ENCODE peak calls at places on chromosomes 11 and 22, in four cellular contexts. V is mucosa of descending colon, L is IMR-90, U is cardiac fibroblast. E is an unnamed sample.

GRCh38 chr11:69014084-69014935 is 1.3 kb upstream of the MRGPRF start:
- DNase-seq in V (peak), L (peak), U (no peak), E (no peak)

GRCh38 chr11:131099013-131099412 is 182.7 kb upstream of the SNX19 start:
- DNase-seq in V (no peak), L (peak), U (no peak), E (peak)

GRCh38 chr11:36540998-36541397 is 26.8 kb upstream of the RAG1 start:
- DNase-seq in V (peak), L (peak), U (peak), E (peak)

GRCh38 chr11:94201004-94201465 is 72.4 kb downstream of the PANX1 start:
- DNase-seq in V (no peak), L (peak), U (no peak), E (no peak)

GRCh38 chr11:12642040-12642439 is 32.2 kb upstream of the TEAD1 start:
- DNase-seq in V (no peak), L (peak), U (peak), E (no peak)

GRCh38 chr11:85809881-85810280 is 1.1 kb downstream of the SYTL2 start:
- DNase-seq in V (peak), L (no peak), U (no peak), E (no peak)

GRCh38 chr11:123616505-123617198 is 37.8 kb downstream of the SCN3B start:
- DNase-seq in V (no peak), L (peak), U (peak), E (peak)

GRCh38 chr11:89489930-89490329 is 1.2 kb downstream of the NOX4 start:
- DNase-seq in V (no peak), L (peak), U (no peak), E (peak)

GRCh38 chr11:75204685-75205667 is 35.6 kb upstream of the TPBGL start:
- DNase-seq in V (peak), L (peak), U (peak), E (peak)

GRCh38 chr22:39677967-39678366 is 107.4 kb downstream of the CACNA1I start:
- DNase-seq in V (no peak), L (no peak), U (no peak), E (no peak)

GRCh38 chr22:32515074-32515473 is 40.5 kb downstream of the FBXO7 start:
- DNase-seq in V (no peak), L (no peak), U (no peak), E (no peak)

GRCh38 chr11:29634248-29634647 is 382.6 kb downstream of the KCNA4 start:
- DNase-seq in V (no peak), L (no peak), U (peak), E (no peak)

GRCh38 chr22:24006207-24006913 is 1.1 kb upstream of the GSTT4 start:
- DNase-seq in V (no peak), L (no peak), U (no peak), E (no peak)

GRCh38 chr11:7170431-7170830 is 81.3 kb upstream of the SYT9 start:
- DNase-seq in V (no peak), L (no peak), U (no peak), E (no peak)

GRCh38 chr22:32177221-32177765 is 18.2 kb upstream of the C22orf42 start:
- DNase-seq in V (no peak), L (no peak), U (no peak), E (peak)

GRCh38 chr22:44030051-44030701 is 6.1 kb downstream of the PARVB start:
- DNase-seq in V (no peak), L (no peak), U (no peak), E (no peak)

GRCh38 chr11:69971741-69972140 is 106.4 kb upstream of the ANO1 start:
- DNase-seq in V (no peak), L (no peak), U (no peak), E (no peak)

GRCh38 chr11:1559103-1559951 is 12.7 kb downstream of the DUSP8 start:
- DNase-seq in V (peak), L (peak), U (peak), E (peak)

GRCh38 chr11:4061700-4062099 is 32.9 kb upstream of the RRM1 start:
- DNase-seq in V (no peak), L (no peak), U (no peak), E (no peak)

GRCh38 chr11:112044961-112045360 is 19.8 kb downstream of the DLAT start:
- DNase-seq in V (no peak), L (no peak), U (no peak), E (no peak)

GRCh38 chr22:19942886-19943664 is 1.5 kb upstream of the TXNRD2 start:
- DNase-seq in V (no peak), L (peak), U (peak), E (peak)

GRCh38 chr22:31290494-31291402 is 1.5 kb downstream of the PIK3IP1 start:
- DNase-seq in V (peak), L (peak), U (peak), E (peak)

GRCh38 chr11:134124660-134125451 is 56.0 kb downstream of the JAM3 start:
- DNase-seq in V (peak), L (peak), U (peak), E (no peak)

GRCh38 chr11:61639816-61640443 is 40.3 kb upstream of the DAGLA start:
- DNase-seq in V (no peak), L (peak), U (peak), E (peak)

GRCh38 chr11:65448418-65449196 is 26.0 kb downstream of the NEAT1 start:
- DNase-seq in V (no peak), L (peak), U (peak), E (peak)

GRCh38 chr22:19467912-19468311 is 11.1 kb downstream of the UFD1 start:
- DNase-seq in V (no peak), L (no peak), U (no peak), E (no peak)

GRCh38 chr11:803467-803742 is 1.6 kb downstream of the PIDD1 start:
- DNase-seq in V (no peak), L (no peak), U (no peak), E (no peak)

GRCh38 chr11:109939176-109939810 is 153.9 kb upstream of the ZC3H12C start:
- DNase-seq in V (peak), L (peak), U (peak), E (peak)

GRCh38 chr11:94740975-94741707 is 27.0 kb upstream of the AMOTL1 start:
- DNase-seq in V (peak), L (peak), U (peak), E (peak)

GRCh38 chr11:119048644-119049043 is 8.4 kb downstream of the HYOU1 start:
- DNase-seq in V (no peak), L (no peak), U (no peak), E (no peak)

GRCh38 chr11:93921695-93922468 is 71.5 kb upstream of the VSTM5 start:
- DNase-seq in V (peak), L (peak), U (peak), E (peak)

GRCh38 chr11:14358729-14359439 is at the start of gene RRAS2:
- DNase-seq in V (peak), L (peak), U (peak), E (peak)

GRCh38 chr22:48555606-48556005 is 1272.1 kb downstream of the BRD1 start:
- DNase-seq in V (no peak), L (no peak), U (no peak), E (no peak)

GRCh38 chr22:45903355-45904149 is 73.4 kb downstream of the WNT7B start:
- DNase-seq in V (peak), L (peak), U (peak), E (peak)

DNA sequence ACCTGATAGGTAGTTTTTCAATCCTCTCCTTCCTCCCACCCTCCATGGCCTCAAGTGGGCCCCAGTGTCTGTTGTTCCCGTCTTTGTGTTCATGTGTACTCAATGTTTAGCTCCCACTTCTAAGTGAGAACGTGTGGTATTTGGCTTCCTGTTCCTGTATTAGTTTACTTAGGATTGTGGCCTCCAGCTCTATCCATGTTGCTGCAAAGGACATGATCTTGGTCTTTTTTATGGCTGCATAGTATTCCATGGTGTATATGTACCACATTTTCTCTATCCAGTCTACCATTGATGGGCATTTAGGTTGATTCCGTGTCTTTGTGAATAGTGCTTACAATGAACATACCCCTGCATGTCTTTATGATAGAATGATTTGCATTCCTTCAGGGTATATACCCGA is 54.1 kb upstream of the CFAP300 start:
- DNase-seq in V (no peak), L (no peak), U (no peak), E (no peak)
- H3K4me3 ChIP-seq in V (no peak), L (no peak), U (no peak), E (no peak)

GRCh38 chr22:40904101-40904500 is 42.2 kb upstream of the DNAJB7 start:
- DNase-seq in V (no peak), L (no peak), U (no peak), E (peak)

GRCh38 chr22:40894417-40894816 is 32.5 kb upstream of the DNAJB7 start:
- DNase-seq in V (no peak), L (no peak), U (no peak), E (no peak)

DNA sequence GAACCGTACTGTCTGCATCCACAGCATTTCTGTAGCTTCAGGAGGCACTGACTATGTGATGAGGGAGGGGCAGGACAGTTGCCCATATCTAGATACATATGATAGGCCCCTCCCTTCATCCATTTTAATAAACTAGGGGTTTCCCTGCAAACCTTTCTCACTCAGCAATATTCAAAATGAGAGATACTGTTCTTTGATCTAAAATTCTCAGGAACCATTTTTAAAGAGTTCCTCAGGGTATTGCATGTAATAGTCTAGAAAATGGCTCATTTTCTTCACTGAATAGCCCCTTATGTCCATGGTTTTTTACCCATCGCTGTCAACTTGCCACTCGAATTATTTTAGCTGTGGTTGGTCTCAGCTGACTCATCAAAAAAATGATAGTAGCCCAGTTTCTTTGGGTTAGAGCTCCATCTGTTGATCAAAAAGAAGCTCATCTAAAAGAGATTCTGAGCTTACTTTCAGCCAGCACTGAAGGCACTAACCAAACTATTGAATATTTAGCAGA is 37.0 kb upstream of the DNAJB7 start:
- DNase-seq in V (peak), L (peak), U (peak), E (peak)
- TF ChIP-seq CTCF in V (no peak), L (peak), U (peak), E (peak)

GRCh38 chr11:121649798-121650197 is 197.0 kb upstream of the SORL1-AS1 start:
- DNase-seq in V (no peak), L (peak), U (no peak), E (no peak)

GRCh38 chr11:121648306-121648705 is 195.5 kb upstream of the SORL1-AS1 start:
- DNase-seq in V (no peak), L (no peak), U (no peak), E (no peak)

GRCh38 chr11:121645596-121645995 is 192.8 kb upstream of the SORL1-AS1 start:
- DNase-seq in V (no peak), L (peak), U (no peak), E (no peak)

DNA sequence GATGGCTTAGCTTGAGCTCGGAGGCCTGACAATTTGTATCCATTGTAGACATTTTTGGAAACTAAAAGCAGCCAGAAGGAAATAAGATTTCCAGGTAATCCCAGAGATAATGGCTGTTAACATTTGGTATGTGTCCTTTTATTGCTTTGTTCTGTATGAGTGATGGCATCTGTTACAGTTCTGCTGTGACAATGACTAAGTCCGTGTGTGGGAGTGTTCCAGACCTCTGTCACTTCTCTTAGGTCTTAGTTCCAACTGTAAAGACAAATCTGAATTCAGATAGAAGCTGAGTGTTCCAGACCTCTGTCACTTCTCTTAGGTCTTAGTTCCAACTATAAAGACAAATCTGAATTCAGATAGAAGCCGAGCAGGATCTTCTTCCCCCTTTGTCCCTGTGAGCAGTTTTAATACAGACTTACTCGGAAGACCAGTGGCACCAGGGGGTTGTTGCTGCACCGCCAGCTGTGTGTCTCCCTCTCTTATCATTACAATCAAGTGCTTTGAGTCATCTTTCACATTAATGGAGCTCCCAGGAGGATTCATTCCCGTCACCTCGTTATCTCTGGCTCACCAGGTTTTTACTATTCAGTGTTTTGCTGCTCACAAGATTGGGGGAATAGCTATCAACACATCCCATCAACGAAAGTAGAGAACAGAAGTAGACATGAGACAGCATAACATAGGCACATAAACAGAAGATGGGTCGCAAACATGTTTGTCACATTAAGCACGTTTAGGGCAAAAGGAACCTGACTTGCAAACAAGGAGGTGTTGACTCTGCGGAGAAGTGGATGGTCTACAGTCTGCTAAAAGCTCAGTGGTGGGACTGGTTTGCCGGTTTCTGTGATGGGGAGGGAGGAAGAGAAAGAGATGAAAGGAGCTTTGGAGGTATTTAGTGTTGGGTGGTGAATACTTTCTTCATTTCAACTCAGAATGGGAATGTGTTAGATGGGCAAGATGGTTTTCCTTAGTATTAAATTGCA is 191.1 kb upstream of the SORL1-AS1 start:
- DNase-seq in V (no peak), L (no peak), U (no peak), E (no peak)
- H3K4me3 ChIP-seq in V (no peak), L (no peak), U (no peak), E (no peak)

GRCh38 chr11:11624206-11624605 is 2.4 kb upstream of the GALNT18 start:
- DNase-seq in V (no peak), L (no peak), U (no peak), E (no peak)

GRCh38 chr11:11622772-11623531 is 1.1 kb upstream of the GALNT18 start:
- DNase-seq in V (no peak), L (no peak), U (no peak), E (no peak)

GRCh38 chr11:11626128-11626527 is 4.3 kb upstream of the GALNT18 start:
- DNase-seq in V (no peak), L (no peak), U (no peak), E (peak)

GRCh38 chr11:11621881-11622706 is at the start of gene GALNT18:
- DNase-seq in V (peak), L (peak), U (peak), E (peak)

GRCh38 chr11:11624926-11625325 is 3.1 kb upstream of the GALNT18 start:
- DNase-seq in V (no peak), L (no peak), U (no peak), E (no peak)
- TF ChIP-seq CTCF in V (no peak), L (no peak), U (no peak), E (no peak)

GRCh38 chr11:64313491-64314145 is 3.7 kb downstream of the TRMT112 start:
- DNase-seq in V (peak), L (no peak), U (peak), E (no peak)
- H3K4me3 ChIP-seq in V (no peak), L (no peak), U (no peak), E (no peak)

GRCh38 chr11:2577071-2578005 is 122.5 kb downstream of the KCNQ1OT1 start:
- DNase-seq in V (peak), L (no peak), U (no peak), E (no peak)
- TF ChIP-seq CTCF in V (no peak), L (no peak), U (no peak), E (no peak)

DNA sequence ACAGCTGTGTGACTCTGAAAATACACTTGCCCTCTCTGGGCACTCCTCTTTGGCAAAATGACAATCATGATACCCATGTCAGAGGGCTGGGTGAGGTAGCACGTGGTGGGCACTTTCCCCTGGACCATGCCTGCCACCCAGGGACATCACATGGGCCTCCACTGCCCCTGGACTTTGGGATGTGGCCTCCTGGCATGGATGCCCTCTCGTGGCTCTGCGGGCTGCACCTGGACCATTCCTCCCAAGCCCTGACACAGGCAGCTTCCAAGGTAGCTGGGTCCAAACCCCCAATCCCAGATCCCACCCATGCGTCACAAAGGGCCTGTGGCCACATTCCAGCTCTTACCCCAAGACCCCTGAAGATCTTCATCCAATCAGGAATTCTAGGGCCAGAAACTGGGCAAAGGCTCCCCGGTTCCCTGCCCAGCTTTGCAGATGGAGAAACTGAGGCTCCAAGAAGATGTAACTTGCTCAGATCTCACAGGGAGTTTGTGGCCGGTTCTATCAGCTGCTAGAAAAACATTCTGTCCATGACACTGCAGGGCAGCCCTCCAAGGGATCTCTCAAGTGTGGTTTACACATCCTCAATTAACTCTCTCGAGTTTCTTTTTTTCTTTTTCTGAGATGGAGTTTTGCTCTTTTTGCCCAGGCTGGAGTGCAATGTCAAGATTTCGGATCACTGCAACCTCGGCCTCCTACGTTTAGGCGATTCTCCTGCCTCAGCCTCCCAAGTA is 35.4 kb upstream of the CYB5R3 start:
- DNase-seq in V (peak), L (no peak), U (peak), E (no peak)
- H3K4me3 ChIP-seq in V (no peak), L (no peak), U (no peak), E (no peak)